ENCODE peak calls at places on chromosomes 4 and X, in eight cellular contexts. M is M059J, K is ACHN, Q is T-helper 17 cell, P is transverse colon, X is ureter, Z is ovary, Y is IMR-90. R is an unnamed sample.

GRCh38 chrX:38817004-38817703 is 15.9 kb downstream of the MID1IP1 start:
- DNase-seq in P (peak; percentile 68), Y (peak; percentile 43), Q (no peak), M (peak; percentile 64), X (peak; percentile 51), K (no peak), Z (peak; percentile 68), R (no peak)

GRCh38 chr4:127788517-127788916 is 6.4 kb downstream of the HSPA4L start:
- DNase-seq in M (peak; percentile 16), P (no peak), X (no peak), Y (no peak), Q (no peak), Z (no peak), K (peak; percentile 25), R (no peak)

GRCh38 chr4:64883087-64883926 is 474.1 kb upstream of the TECRL start:
- DNase-seq in Z (no peak), K (no peak), M (peak; percentile 3), Q (no peak), P (no peak), X (no peak), Y (no peak), R (no peak)

GRCh38 chrX:9765737-9766098 is at the start of gene GPR143:
- DNase-seq in K (no peak), P (no peak), M (no peak), Z (peak; percentile 31), Q (no peak), Y (no peak), X (no peak), R (no peak)

GRCh38 chrX:42131856-42132255 is 208.5 kb upstream of the CASK start:
- DNase-seq in Y (no peak), X (no peak), Z (no peak), Q (no peak), K (no peak), P (no peak), M (peak; percentile 15), R (no peak)

GRCh38 chrX:47854474-47854873 is 17.8 kb downstream of the ZNF81 start:
- DNase-seq in Y (peak; percentile 13), M (peak; percentile 22), K (peak; percentile 0), Z (peak; percentile 56), Q (no peak), P (peak; percentile 36), X (no peak), R (peak; percentile 12)

GRCh38 chrX:71542411-71542810 is 9.5 kb downstream of the OGT start:
- DNase-seq in Z (no peak), K (no peak), Y (peak; percentile 77), X (no peak), Q (no peak), P (no peak), M (peak; percentile 34), R (no peak)

GRCh38 chr4:13162886-13163285 is 321.3 kb downstream of the RAB28 start:
- DNase-seq in Y (no peak), M (peak; percentile 79), X (no peak), P (no peak), Z (no peak), K (no peak), Q (no peak), R (no peak)

GRCh38 chrX:140799216-140799615 is 89.7 kb downstream of the LINC00632 start:
- DNase-seq in Q (no peak), M (peak; percentile 10), P (no peak), X (no peak), Y (no peak), Z (no peak), K (no peak), R (no peak)

GRCh38 chrX:103063191-103063845 is 653 bp downstream of the BEX1 start:
- DNase-seq in Z (peak; percentile 27), X (no peak), Y (peak; percentile 12), P (no peak), Q (no peak), K (peak; percentile 19), M (peak; percentile 64), R (no peak)

GRCh38 chr4:168630445-168631187 is 133.8 kb downstream of the PALLD start:
- DNase-seq in K (peak; percentile 63), Y (peak; percentile 88), M (peak; percentile 82), X (no peak), Z (no peak), P (no peak), Q (no peak), R (no peak)

GRCh38 chrX:7689791-7690412 is 153.1 kb upstream of the VCX start:
- DNase-seq in Y (no peak), X (no peak), Q (no peak), P (no peak), K (no peak), Z (no peak), M (no peak), R (no peak)

GRCh38 chrX:87167841-87168240 is 349.8 kb upstream of the KLHL4 start:
- DNase-seq in Z (no peak), X (no peak), P (no peak), K (no peak), M (no peak), Y (no peak), Q (no peak), R (no peak)

GRCh38 chr4:99117876-99118693 is 26.0 kb downstream of the ADH4 start:
- DNase-seq in Q (no peak), K (peak; percentile 29), Z (no peak), X (no peak), Y (peak; percentile 35), M (peak; percentile 5), P (no peak), R (no peak)

GRCh38 chrX:107654778-107655761 is 26.8 kb downstream of the PRPS1 start:
- DNase-seq in Y (peak; percentile 92), X (peak; percentile 59), K (peak; percentile 73), P (peak; percentile 59), Q (peak; percentile 50), Z (peak; percentile 45), M (peak; percentile 97), R (peak; percentile 68)

GRCh38 chrX:2898861-2899512 is 30.2 kb downstream of the ARSD start:
- DNase-seq in M (no peak), X (peak; percentile 61), P (peak; percentile 58), Q (no peak), Y (no peak), K (no peak), Z (no peak), R (no peak)

GRCh38 chrX:41734530-41734929 is 10.5 kb downstream of the GPR82 start:
- DNase-seq in Y (peak; percentile 20), Q (no peak), K (peak; percentile 2), Z (no peak), P (no peak), X (no peak), M (peak; percentile 37), R (no peak)

GRCh38 chr4:173169178-173169427 is 492 bp downstream of the GALNT7 start:
- DNase-seq in K (no peak), Y (no peak), Z (no peak), Q (no peak), P (no peak), M (no peak), X (no peak), R (no peak)

GRCh38 chrX:65932173-65933084 is 107.5 kb downstream of the VSIG4 start:
- DNase-seq in Q (no peak), Z (no peak), X (no peak), K (no peak), P (peak; percentile 30), M (peak; percentile 73), Y (no peak), R (peak; percentile 52)

GRCh38 chrX:118974908-118975671 is 672 bp downstream of the LONRF3 start:
- DNase-seq in Q (peak; percentile 52), Y (no peak), X (peak; percentile 46), M (peak; percentile 71), P (peak; percentile 58), Z (peak; percentile 42), K (peak; percentile 33), R (peak; percentile 48)

GRCh38 chr4:138775890-138776289 is 239.7 kb upstream of the NOCT start:
- DNase-seq in Y (no peak), P (no peak), Z (no peak), K (no peak), Q (no peak), X (no peak), M (no peak), R (no peak)

GRCh38 chrX:118345045-118345400 is 883 bp upstream of the WDR44 start:
- DNase-seq in Z (no peak), Y (no peak), P (no peak), Q (no peak), K (no peak), X (no peak), M (no peak), R (no peak)

GRCh38 chrX:2401590-2402360 is 99.0 kb downstream of the DHRSX start:
- DNase-seq in Z (no peak), P (no peak), Y (no peak), X (no peak), M (peak; percentile 66), Q (no peak), K (no peak), R (no peak)

GRCh38 chrX:21487832-21488231 is 113.6 kb downstream of the CNKSR2 start:
- DNase-seq in P (no peak), K (no peak), Q (no peak), X (no peak), M (peak; percentile 2), Z (no peak), Y (peak; percentile 13), R (no peak)

GRCh38 chr4:82372502-82372873 is 1.3 kb downstream of the HNRNPD start:
- DNase-seq in M (peak; percentile 46), X (peak; percentile 55), Q (no peak), K (peak; percentile 24), Y (peak; percentile 22), Z (peak; percentile 45), P (peak; percentile 55), R (peak; percentile 58)

GRCh38 chr4:105257817-105258495 is 111.3 kb downstream of the TET2 start:
- DNase-seq in Z (no peak), Q (no peak), K (no peak), P (no peak), M (peak; percentile 2), X (no peak), Y (no peak), R (no peak)

GRCh38 chr4:1531683-1532548 is 125.7 kb upstream of the NKX1-1 start:
- DNase-seq in Y (no peak), Z (no peak), P (no peak), Q (no peak), M (no peak), X (no peak), K (no peak), R (no peak)

GRCh38 chr4:139735381-139736256 is 70.0 kb downstream of the MGST2 start:
- DNase-seq in Z (peak; percentile 74), M (no peak), X (no peak), P (no peak), Q (no peak), Y (no peak), K (no peak), R (no peak)

GRCh38 chr4:183588169-183588675 is 70.8 kb downstream of the RWDD4 start:
- DNase-seq in Z (no peak), X (no peak), K (no peak), Q (no peak), M (peak; percentile 26), P (no peak), Y (peak; percentile 51), R (no peak)

GRCh38 chrX:24396236-24396929 is 35.9 kb downstream of the SUPT20HL1 start:
- DNase-seq in P (no peak), M (peak; percentile 72), Y (peak; percentile 17), K (no peak), Q (no peak), Z (no peak), X (no peak), R (no peak)